ENCODE peak calls at places on chromosomes 3 and 15, in four cellular contexts. N is IMR-90, K is glutamatergic neuron, R is sigmoid colon. B is an unnamed sample.

GRCh38 chr3:179172546-179172945 is 24.4 kb downstream of the PIK3CA start:
- DNase-seq in K (no peak), N (no peak), R (no peak), B (no peak)

GRCh38 chr3:38084969-38085942 is 46.2 kb downstream of the DLEC1 start:
- DNase-seq in K (no peak), N (no peak), R (no peak), B (no peak)

GRCh38 chr15:96294766-96295165 is 35.7 kb upstream of the NR2F2 start:
- DNase-seq in N (no peak), K (no peak), R (no peak), B (no peak)

GRCh38 chr3:50133283-50133615 is 21.9 kb upstream of the SEMA3F start:
- DNase-seq in N (no peak), R (no peak), K (no peak), B (no peak)

GRCh38 chr3:30644615-30645014 is 38.2 kb downstream of the TGFBR2 start:
- DNase-seq in R (peak; percentile 92), K (no peak), N (peak; percentile 79), B (no peak)

GRCh38 chr15:88636039-88636438 is 2.8 kb upstream of the ISG20 start:
- DNase-seq in R (no peak), K (no peak), N (no peak), B (no peak)

GRCh38 chr3:186967686-186968085 is 37.4 kb downstream of the ST6GAL1 start:
- DNase-seq in N (no peak), R (no peak), K (no peak), B (no peak)

GRCh38 chr3:187519428-187519890 is 150.7 kb downstream of the SST start:
- DNase-seq in K (no peak), R (no peak), N (no peak), B (no peak)

GRCh38 chr3:153599685-153600084 is 437.7 kb downstream of the RAP2B start:
- DNase-seq in K (no peak), N (peak; percentile 88), R (no peak), B (no peak)

GRCh38 chr3:30658328-30659052 is 52.1 kb downstream of the TGFBR2 start:
- DNase-seq in N (peak; percentile 79), R (no peak), K (no peak), B (no peak)

GRCh38 chr3:165854696-165855095 is 17.5 kb upstream of the BCHE start:
- DNase-seq in R (no peak), K (no peak), N (no peak), B (no peak)

GRCh38 chr3:179681492-179682263 is 28.8 kb downstream of the USP13 start:
- DNase-seq in R (no peak), K (no peak), N (peak; percentile 36), B (no peak)

GRCh38 chr3:147360936-147361670 is 45.2 kb downstream of the ZIC4 start:
- DNase-seq in K (peak; percentile 44), R (no peak), N (no peak), B (no peak)

GRCh38 chr3:129161860-129162271 is 1.0 kb upstream of the ISY1 start:
- DNase-seq in R (no peak), K (no peak), N (peak; percentile 8), B (no peak)

GRCh38 chr3:44584646-44585501 is at the start of gene ZNF660:
- DNase-seq in N (peak; percentile 67), R (peak; percentile 84), K (peak; percentile 90), B (peak; percentile 72)

GRCh38 chr3:8987673-8988655 is 24.7 kb upstream of the RAD18 start:
- DNase-seq in N (peak; percentile 40), R (peak; percentile 79), K (peak; percentile 81), B (peak; percentile 77)

GRCh38 chr3:42025388-42026138 is 63.7 kb upstream of the ULK4 start:
- DNase-seq in N (peak; percentile 99), R (peak; percentile 98), K (peak; percentile 79), B (peak; percentile 50)

GRCh38 chr3:136235545-136235944 is 14.6 kb upstream of the PCCB start:
- DNase-seq in K (no peak), N (no peak), R (no peak), B (no peak)

GRCh38 chr3:136239094-136239493 is 11.0 kb upstream of the PCCB start:
- DNase-seq in N (no peak), K (no peak), R (no peak), B (no peak)

GRCh38 chr3:136237103-136237502 is 13.0 kb upstream of the PCCB start:
- DNase-seq in N (no peak), K (no peak), R (no peak), B (no peak)

GRCh38 chr3:136236109-136236508 is 14.0 kb upstream of the PCCB start:
- DNase-seq in K (no peak), R (no peak), N (no peak), B (no peak)

DNA sequence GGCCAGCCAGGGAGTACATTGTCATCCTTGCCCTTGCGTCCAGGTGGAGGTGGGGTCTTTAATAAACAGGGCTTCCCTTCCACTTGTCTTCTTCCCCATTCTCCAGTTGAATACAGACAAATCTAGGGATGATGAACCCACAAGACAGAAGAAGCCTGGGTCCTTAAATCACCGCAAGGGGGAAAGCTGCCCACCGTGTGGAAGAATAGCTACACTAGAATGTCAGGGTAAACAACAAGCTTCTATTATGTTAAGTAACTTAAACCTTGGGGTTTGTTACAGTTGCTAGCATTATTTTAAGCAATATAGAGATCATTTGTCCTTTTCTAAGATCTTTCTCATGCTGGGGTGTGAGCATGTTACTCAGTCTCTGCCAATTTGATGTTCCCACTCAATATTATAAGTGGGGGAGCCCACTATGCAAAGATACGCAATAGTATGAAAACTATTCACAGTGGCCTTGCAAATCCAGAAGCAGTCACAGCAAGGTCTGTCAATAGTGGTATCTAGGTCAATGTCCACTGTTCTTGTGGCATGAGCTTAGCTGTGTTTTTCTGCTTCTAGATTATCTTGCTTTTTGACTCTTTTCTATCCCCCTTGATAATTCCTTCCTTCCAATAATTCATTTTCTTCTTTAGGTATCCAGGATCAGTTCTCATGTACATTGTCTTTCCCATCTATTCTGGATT is 12.0 kb upstream of the PCCB start:
- DNase-seq in N (no peak), R (no peak), K (no peak), B (no peak)
- TF ChIP-seq CTCF in N (no peak), R (no peak), K (no peak), B (no peak)

DNA sequence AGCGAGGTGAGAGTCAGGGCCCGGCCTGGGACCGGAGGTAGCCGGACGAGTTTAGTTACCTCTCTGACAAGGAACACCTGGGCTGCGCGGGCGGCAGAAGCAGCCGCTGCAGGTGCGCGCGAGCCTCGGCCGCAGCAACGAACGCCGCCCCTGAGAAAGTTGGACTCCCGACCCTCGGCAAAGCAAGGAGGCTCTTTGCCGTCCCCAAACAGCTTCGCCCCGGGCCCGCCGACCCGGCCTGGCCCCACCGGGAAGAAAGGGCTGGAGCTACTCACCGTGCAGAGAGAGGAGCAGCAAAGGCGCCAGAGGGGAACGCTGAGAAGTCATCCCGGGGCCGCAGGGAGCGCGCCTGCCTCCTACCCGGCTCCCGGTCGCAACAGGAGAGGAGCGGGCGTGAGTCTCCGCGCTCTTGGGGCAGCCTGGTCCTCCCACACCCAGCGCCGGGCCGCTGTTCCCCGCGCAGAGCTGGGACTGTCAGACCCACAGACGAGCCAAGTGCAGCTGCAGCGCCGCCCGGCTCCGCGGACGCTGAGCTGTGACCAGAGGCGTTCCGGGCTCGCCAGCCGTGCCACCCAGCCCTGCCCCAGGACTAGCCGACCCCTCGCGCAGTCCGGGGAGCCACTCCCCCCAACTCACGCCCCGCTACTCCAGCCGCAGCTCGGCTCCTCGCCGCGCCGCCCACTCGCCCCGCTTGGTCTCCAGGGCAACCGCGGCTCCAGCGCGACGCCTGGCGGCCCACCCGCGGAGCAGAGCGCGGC is at the start of gene IGSF11:
- DNase-seq in K (peak; percentile 87), R (peak; percentile 77), N (peak; percentile 20), B (peak; percentile 75)
- TF ChIP-seq CTCF in K (peak; percentile 55), R (peak; percentile 67), N (peak; percentile 54), B (peak; percentile 66)

DNA sequence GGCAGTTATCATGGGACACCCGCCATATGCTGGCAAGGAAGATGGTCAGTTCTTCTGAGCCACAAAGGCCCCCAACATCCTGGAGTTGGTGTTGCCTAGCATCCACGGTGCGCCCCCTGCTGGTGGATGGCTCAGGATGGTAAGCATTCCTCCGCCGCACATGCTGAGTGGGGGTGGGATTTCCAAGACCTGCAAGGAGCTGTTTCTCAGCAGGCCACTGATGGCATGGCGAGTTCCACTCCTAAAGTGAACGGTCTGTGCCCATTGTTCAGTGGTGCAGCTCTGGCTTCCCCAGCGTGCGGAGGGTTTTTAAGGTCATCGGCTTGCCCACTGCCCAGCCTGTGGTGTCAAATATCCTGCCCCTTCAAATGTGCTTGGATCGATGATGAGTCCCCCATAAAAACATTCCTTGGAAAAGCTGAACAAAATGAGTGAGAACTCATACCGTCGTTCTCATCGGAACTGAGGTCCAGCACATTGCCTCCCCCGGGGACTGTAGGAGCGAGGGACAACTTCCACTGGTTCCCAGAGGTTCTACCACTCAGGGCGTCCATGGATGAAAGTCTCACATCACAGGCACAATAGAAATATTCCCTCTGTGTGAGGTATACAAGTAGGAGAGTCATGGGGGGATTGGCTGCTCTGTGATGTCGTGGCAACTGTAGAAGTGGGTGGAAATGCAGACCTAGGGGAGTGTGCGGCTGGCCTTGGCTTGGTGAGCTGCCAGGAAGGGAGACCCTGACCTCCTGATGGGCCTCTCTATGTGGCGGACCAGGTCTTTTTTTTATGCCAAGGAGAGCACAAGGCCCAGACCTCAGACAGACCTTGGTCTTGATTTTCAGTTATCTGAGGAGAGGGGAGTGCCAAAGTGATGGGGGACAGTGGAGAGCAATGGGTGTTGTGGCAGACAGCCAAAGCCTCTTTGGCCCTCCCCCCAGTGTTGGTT is 102.0 kb downstream of the SNRPN start:
- DNase-seq in N (no peak), R (no peak), K (no peak), B (no peak)
- TF ChIP-seq CTCF in N (no peak), R (no peak), K (no peak), B (no peak)

DNA sequence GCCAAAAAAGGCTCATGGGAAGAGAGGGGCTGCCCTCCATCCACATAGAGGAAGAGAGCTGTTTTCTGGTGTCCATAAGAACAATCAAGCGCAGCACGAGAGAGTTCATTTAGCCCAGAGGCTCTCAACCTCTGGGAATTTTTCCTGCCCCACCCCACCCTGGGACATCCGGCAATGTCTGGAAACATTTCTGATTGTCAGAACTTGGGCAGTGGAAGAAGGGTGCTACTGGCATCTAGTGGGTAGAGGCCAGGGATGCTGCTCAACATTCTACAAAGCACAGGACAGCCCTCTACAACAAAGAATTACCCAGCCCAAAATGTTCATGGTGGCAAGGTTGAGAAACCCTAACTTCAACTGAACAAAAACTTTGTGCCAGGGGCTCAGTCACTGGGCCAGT is 92.9 kb downstream of the RAB11A start:
- DNase-seq in N (no peak), R (no peak), K (no peak), B (no peak)
- TF ChIP-seq CTCF in N (no peak), R (no peak), K (no peak), B (no peak)